ENCODE peak calls at places on chromosomes 7 and 10, in seven cellular contexts. M, N, F, T, Y, O and U are unnamed samples.

GRCh38 chr10:11685787-11686218 is 56.4 kb upstream of the ECHDC3 start:
- DNase-seq in O (peak), M (peak), F (peak), Y (peak), N (peak), T (peak), U (peak)

GRCh38 chr10:79137826-79138225 is 69.1 kb downstream of the ZMIZ1 start:
- DNase-seq in O (no peak), F (no peak), Y (peak), N (peak), M (no peak), T (no peak), U (no peak)

GRCh38 chr7:133561361-133561760 is 308.5 kb downstream of the EXOC4 start:
- DNase-seq in Y (no peak), M (no peak), O (no peak), F (no peak), T (no peak), N (no peak), U (no peak)

GRCh38 chr7:66682350-66683093 is 53.8 kb downstream of the KCTD7 start:
- DNase-seq in Y (peak), N (no peak), M (peak), O (no peak), F (no peak), T (no peak), U (no peak)

GRCh38 chr10:101053516-101053915 is 8.3 kb upstream of the KAZALD1 start:
- DNase-seq in O (no peak), N (no peak), M (no peak), T (no peak), Y (peak), F (no peak), U (no peak)

GRCh38 chr7:44195901-44196300 is 4.9 kb upstream of the YKT6 start:
- DNase-seq in Y (no peak), F (no peak), M (no peak), T (no peak), N (no peak), O (no peak), U (no peak)

GRCh38 chr7:28407643-28408042 is 4.7 kb upstream of the CREB5 start:
- DNase-seq in N (no peak), M (no peak), T (no peak), O (no peak), F (no peak), Y (peak), U (no peak)

GRCh38 chr10:96287392-96288105 is 16.2 kb upstream of the BLNK start:
- DNase-seq in M (no peak), F (no peak), T (no peak), Y (peak), O (peak), N (peak), U (peak)

GRCh38 chr10:62916157-62916603 is 100.0 kb upstream of the EGR2 start:
- DNase-seq in T (no peak), F (no peak), O (no peak), Y (peak), M (no peak), N (no peak), U (no peak)

GRCh38 chr7:48091506-48092433 is 2.7 kb downstream of the UPP1 start:
- DNase-seq in M (no peak), T (no peak), N (no peak), F (no peak), Y (no peak), O (no peak), U (no peak)

GRCh38 chr7:149023662-149024061 is 4.6 kb downstream of the PDIA4 start:
- DNase-seq in M (no peak), F (no peak), Y (no peak), T (no peak), O (no peak), N (no peak), U (peak)

GRCh38 chr10:76111986-76112825 is 680.8 kb downstream of the LRMDA start:
- DNase-seq in M (no peak), O (no peak), N (no peak), F (no peak), T (no peak), Y (no peak), U (no peak)

GRCh38 chr10:100442548-100442947 is 20.3 kb upstream of the WNT8B start:
- DNase-seq in T (no peak), M (no peak), O (no peak), F (no peak), Y (no peak), N (no peak), U (no peak)

GRCh38 chr10:34726862-34727261 is 88.2 kb downstream of the PARD3 start:
- DNase-seq in O (no peak), Y (no peak), T (no peak), M (no peak), F (no peak), N (no peak), U (no peak)

GRCh38 chr10:115171392-115171960 is 78.3 kb downstream of the ATRNL1 start:
- DNase-seq in F (no peak), O (no peak), N (no peak), T (no peak), Y (peak), M (no peak), U (no peak)

GRCh38 chr7:96657347-96658010 is 52.2 kb downstream of the SEM1 start:
- DNase-seq in M (no peak), T (no peak), N (no peak), O (peak), F (no peak), Y (no peak), U (no peak)

GRCh38 chr7:137851361-137851945 is 4.7 kb upstream of the DGKI start:
- DNase-seq in M (no peak), O (no peak), T (no peak), Y (no peak), N (no peak), F (no peak), U (no peak)

GRCh38 chr7:105745681-105746330 is 130.6 kb downstream of the ATXN7L1 start:
- DNase-seq in O (no peak), F (no peak), M (no peak), Y (no peak), N (no peak), T (no peak), U (no peak)

GRCh38 chr7:100219271-100219737 is 445 bp upstream of the PVRIG start:
- DNase-seq in M (no peak), Y (no peak), F (peak), T (no peak), N (no peak), O (no peak), U (no peak)

GRCh38 chr7:66804001-66804400 is 63.5 kb downstream of the RABGEF1 start:
- DNase-seq in Y (peak), M (no peak), O (no peak), N (no peak), F (no peak), T (no peak), U (no peak)

GRCh38 chr10:12200850-12201249 is 4.9 kb downstream of the CDC123 start:
- DNase-seq in T (no peak), O (no peak), M (no peak), N (no peak), Y (no peak), F (no peak), U (no peak)

GRCh38 chr7:106770191-106770590 is 94.9 kb upstream of the PIK3CG start:
- DNase-seq in F (no peak), M (no peak), N (no peak), T (no peak), Y (peak), O (no peak), U (no peak)

GRCh38 chr10:17880596-17880995 is 71.1 kb upstream of the SLC39A12 start:
- DNase-seq in F (no peak), Y (no peak), M (no peak), N (no peak), T (no peak), O (no peak), U (no peak)

GRCh38 chr7:129949292-129950133 is 3.2 kb downstream of the UBE2H start:
- DNase-seq in N (peak), T (no peak), Y (peak), F (no peak), O (peak), M (no peak), U (peak)

GRCh38 chr7:158829021-158829341 is 328 bp downstream of the ESYT2 start:
- DNase-seq in N (peak), Y (peak), O (peak), T (peak), M (peak), F (no peak), U (peak)

GRCh38 chr7:19928247-19928646 is 154.8 kb upstream of the TMEM196 start:
- DNase-seq in O (no peak), F (no peak), M (no peak), N (peak), Y (no peak), T (no peak), U (no peak)